ENCODE peak calls at places on chromosomes 16 and 17, in seven cellular contexts. One of them, this sample, is unnamed.

GRCh38 chr17:11644265-11645212 is 46.3 kb downstream of the DNAH9 start:
- DNase-seq in B cell: peak
- DNase-seq in H9: peak
- DNase-seq in fibroblast of the aortic adventitia: peak
- DNase-seq in kidney epithelial cell: peak
- DNase-seq in GM12865: peak
- DNase-seq in hepatocyte: peak
- DNase-seq in this sample: peak

GRCh38 chr16:82882249-82882648 is 255.5 kb downstream of the CDH13 start:
- DNase-seq in H9: no peak
- DNase-seq in hepatocyte: no peak
- DNase-seq in fibroblast of the aortic adventitia: peak
- DNase-seq in B cell: no peak
- DNase-seq in kidney epithelial cell: no peak
- DNase-seq in GM12865: no peak
- DNase-seq in this sample: no peak

GRCh38 chr16:50530277-50531236 is 17.6 kb upstream of the NKD1 start:
- DNase-seq in GM12865: no peak
- DNase-seq in B cell: no peak
- DNase-seq in hepatocyte: peak
- DNase-seq in H9: peak
- DNase-seq in fibroblast of the aortic adventitia: no peak
- DNase-seq in kidney epithelial cell: no peak
- DNase-seq in this sample: no peak

GRCh38 chr17:83155128-83156081 is 76.0 kb downstream of the METRNL start:
- DNase-seq in kidney epithelial cell: no peak
- DNase-seq in B cell: no peak
- DNase-seq in hepatocyte: no peak
- DNase-seq in fibroblast of the aortic adventitia: peak
- DNase-seq in GM12865: no peak
- DNase-seq in H9: peak
- DNase-seq in this sample: no peak

GRCh38 chr16:13937411-13937810 is 17.5 kb downstream of the ERCC4 start:
- DNase-seq in fibroblast of the aortic adventitia: no peak
- DNase-seq in H9: no peak
- DNase-seq in GM12865: no peak
- DNase-seq in B cell: no peak
- DNase-seq in hepatocyte: no peak
- DNase-seq in kidney epithelial cell: no peak
- DNase-seq in this sample: no peak

GRCh38 chr16:86087011-86087453 is 188.1 kb downstream of the IRF8 start:
- DNase-seq in GM12865: no peak
- DNase-seq in kidney epithelial cell: no peak
- DNase-seq in hepatocyte: no peak
- DNase-seq in fibroblast of the aortic adventitia: no peak
- DNase-seq in H9: no peak
- DNase-seq in B cell: no peak
- DNase-seq in this sample: no peak

GRCh38 chr16:68272501-68273209 is 8.3 kb downstream of the SLC7A6 start:
- DNase-seq in fibroblast of the aortic adventitia: no peak
- DNase-seq in B cell: no peak
- DNase-seq in hepatocyte: no peak
- DNase-seq in kidney epithelial cell: no peak
- DNase-seq in GM12865: peak
- DNase-seq in H9: no peak
- DNase-seq in this sample: no peak

GRCh38 chr17:27247071-27247957 is 46.6 kb upstream of the WSB1 start:
- DNase-seq in fibroblast of the aortic adventitia: peak
- DNase-seq in hepatocyte: peak
- DNase-seq in B cell: no peak
- DNase-seq in H9: no peak
- DNase-seq in kidney epithelial cell: no peak
- DNase-seq in GM12865: no peak
- DNase-seq in this sample: no peak

GRCh38 chr16:31064882-31065461 is 9.1 kb downstream of the ZNF668 start:
- DNase-seq in H9: no peak
- DNase-seq in hepatocyte: peak
- DNase-seq in B cell: no peak
- DNase-seq in kidney epithelial cell: no peak
- DNase-seq in fibroblast of the aortic adventitia: peak
- DNase-seq in GM12865: no peak
- DNase-seq in this sample: no peak

GRCh38 chr16:79599256-79599836 is 1.2 kb downstream of the MAF start:
- DNase-seq in fibroblast of the aortic adventitia: no peak
- DNase-seq in kidney epithelial cell: no peak
- DNase-seq in GM12865: no peak
- DNase-seq in hepatocyte: peak
- DNase-seq in H9: peak
- DNase-seq in B cell: peak
- DNase-seq in this sample: peak

GRCh38 chr16:2842340-2843000 is 12.4 kb downstream of the ZG16B start:
- DNase-seq in H9: peak
- DNase-seq in B cell: peak
- DNase-seq in hepatocyte: no peak
- DNase-seq in fibroblast of the aortic adventitia: peak
- DNase-seq in GM12865: peak
- DNase-seq in kidney epithelial cell: no peak
- DNase-seq in this sample: peak

GRCh38 chr17:57006040-57006439 is 28.1 kb downstream of the SCPEP1 start:
- DNase-seq in fibroblast of the aortic adventitia: no peak
- DNase-seq in kidney epithelial cell: no peak
- DNase-seq in hepatocyte: no peak
- DNase-seq in B cell: no peak
- DNase-seq in GM12865: no peak
- DNase-seq in H9: no peak
- DNase-seq in this sample: no peak

GRCh38 chr17:27315322-27315721 is 21.4 kb downstream of the WSB1 start:
- DNase-seq in B cell: no peak
- DNase-seq in fibroblast of the aortic adventitia: peak
- DNase-seq in GM12865: no peak
- DNase-seq in H9: peak
- DNase-seq in hepatocyte: peak
- DNase-seq in kidney epithelial cell: peak
- DNase-seq in this sample: no peak

GRCh38 chr16:17334096-17334495 is 136.7 kb downstream of the XYLT1 start:
- DNase-seq in hepatocyte: no peak
- DNase-seq in kidney epithelial cell: no peak
- DNase-seq in H9: no peak
- DNase-seq in GM12865: no peak
- DNase-seq in fibroblast of the aortic adventitia: peak
- DNase-seq in B cell: no peak
- DNase-seq in this sample: no peak

GRCh38 chr17:50630524-50631194 is 4.0 kb upstream of the ABCC3 start:
- DNase-seq in B cell: peak
- DNase-seq in hepatocyte: peak
- DNase-seq in H9: peak
- DNase-seq in fibroblast of the aortic adventitia: no peak
- DNase-seq in GM12865: peak
- DNase-seq in kidney epithelial cell: no peak
- DNase-seq in this sample: peak

GRCh38 chr16:6988846-6989245 is 343.8 kb upstream of the RBFOX1 start:
- DNase-seq in GM12865: no peak
- DNase-seq in fibroblast of the aortic adventitia: no peak
- DNase-seq in hepatocyte: no peak
- DNase-seq in kidney epithelial cell: no peak
- DNase-seq in H9: no peak
- DNase-seq in B cell: no peak
- DNase-seq in this sample: no peak

GRCh38 chr17:3695129-3695722 is 729 bp downstream of the P2RX5 start:
- DNase-seq in B cell: peak
- DNase-seq in hepatocyte: no peak
- DNase-seq in H9: no peak
- DNase-seq in GM12865: peak
- DNase-seq in fibroblast of the aortic adventitia: no peak
- DNase-seq in kidney epithelial cell: no peak
- DNase-seq in this sample: peak

GRCh38 chr17:41549596-41550039 is 21.5 kb upstream of the KRT19 start:
- DNase-seq in fibroblast of the aortic adventitia: no peak
- DNase-seq in hepatocyte: peak
- DNase-seq in kidney epithelial cell: no peak
- DNase-seq in H9: no peak
- DNase-seq in B cell: no peak
- DNase-seq in GM12865: no peak
- DNase-seq in this sample: no peak

GRCh38 chr16:76583466-76583865 is 306.3 kb downstream of the CNTNAP4 start:
- DNase-seq in hepatocyte: peak
- DNase-seq in H9: no peak
- DNase-seq in GM12865: peak
- DNase-seq in fibroblast of the aortic adventitia: peak
- DNase-seq in B cell: no peak
- DNase-seq in kidney epithelial cell: no peak
- DNase-seq in this sample: no peak

GRCh38 chr17:29113334-29113733 is 66.9 kb downstream of the MYO18A start:
- DNase-seq in GM12865: no peak
- DNase-seq in B cell: no peak
- DNase-seq in kidney epithelial cell: no peak
- DNase-seq in H9: no peak
- DNase-seq in hepatocyte: no peak
- DNase-seq in fibroblast of the aortic adventitia: no peak
- DNase-seq in this sample: no peak

GRCh38 chr17:79019260-79019630 is 4.7 kb upstream of the C1QTNF1 start:
- DNase-seq in H9: no peak
- DNase-seq in GM12865: no peak
- DNase-seq in kidney epithelial cell: no peak
- DNase-seq in fibroblast of the aortic adventitia: no peak
- DNase-seq in hepatocyte: no peak
- DNase-seq in B cell: no peak
- DNase-seq in this sample: no peak
- TF ChIP-seq CTCF in H9: no peak
- TF ChIP-seq CTCF in GM12865: no peak
- TF ChIP-seq CTCF in kidney epithelial cell: no peak
- TF ChIP-seq CTCF in fibroblast of the aortic adventitia: no peak
- TF ChIP-seq CTCF in hepatocyte: no peak
- TF ChIP-seq CTCF in B cell: no peak
- TF ChIP-seq CTCF in this sample: no peak

DNA sequence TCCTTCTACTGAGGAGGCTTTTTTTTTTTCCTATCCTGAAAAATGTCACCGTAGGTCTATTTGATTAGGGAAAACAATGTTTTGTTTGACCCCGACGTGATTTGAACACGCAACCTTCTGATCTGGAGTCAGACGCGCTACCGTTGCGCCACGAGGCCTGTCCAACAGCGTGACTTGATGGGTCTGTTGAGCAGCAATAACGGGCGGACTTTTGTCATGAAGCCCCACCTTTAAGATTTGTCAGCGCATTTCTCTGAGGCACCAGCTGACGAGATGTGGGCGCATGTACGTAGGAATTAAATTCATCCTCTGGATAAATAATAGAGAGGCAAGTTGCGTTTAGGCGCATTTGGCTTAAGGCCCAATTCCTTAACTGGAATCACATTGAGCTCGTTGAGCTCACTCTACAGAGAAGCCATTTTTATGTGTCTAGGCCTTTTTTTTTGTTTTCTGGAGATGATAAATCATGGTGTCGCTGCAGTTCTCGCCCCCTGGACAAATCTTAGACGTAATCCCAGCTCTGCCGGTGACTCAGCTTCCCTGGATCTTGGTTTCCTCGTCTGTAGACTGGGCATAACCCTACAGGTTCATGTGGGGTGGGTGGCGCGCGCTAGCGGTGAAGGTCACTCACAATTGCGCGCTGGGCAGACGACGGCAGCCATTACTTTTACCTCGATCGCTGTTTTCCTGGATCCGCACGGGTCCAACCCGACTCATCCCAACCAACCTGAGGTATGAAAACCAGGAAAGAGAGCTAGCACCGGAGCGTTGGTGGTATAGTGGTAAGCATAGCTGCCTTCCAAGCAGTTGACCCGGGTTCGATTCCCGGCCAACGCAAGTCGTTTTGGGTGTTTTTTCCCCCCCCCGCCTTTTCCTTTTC is 10.6 kb upstream of the AURKB start:
- DNase-seq in GM12865: peak
- DNase-seq in H9: peak
- DNase-seq in hepatocyte: peak
- DNase-seq in kidney epithelial cell: peak
- DNase-seq in fibroblast of the aortic adventitia: peak
- DNase-seq in B cell: peak
- DNase-seq in this sample: peak
- TF ChIP-seq CTCF in GM12865: no peak
- TF ChIP-seq CTCF in H9: peak
- TF ChIP-seq CTCF in hepatocyte: no peak
- TF ChIP-seq CTCF in kidney epithelial cell: no peak
- TF ChIP-seq CTCF in fibroblast of the aortic adventitia: no peak
- TF ChIP-seq CTCF in B cell: no peak
- TF ChIP-seq CTCF in this sample: no peak

DNA sequence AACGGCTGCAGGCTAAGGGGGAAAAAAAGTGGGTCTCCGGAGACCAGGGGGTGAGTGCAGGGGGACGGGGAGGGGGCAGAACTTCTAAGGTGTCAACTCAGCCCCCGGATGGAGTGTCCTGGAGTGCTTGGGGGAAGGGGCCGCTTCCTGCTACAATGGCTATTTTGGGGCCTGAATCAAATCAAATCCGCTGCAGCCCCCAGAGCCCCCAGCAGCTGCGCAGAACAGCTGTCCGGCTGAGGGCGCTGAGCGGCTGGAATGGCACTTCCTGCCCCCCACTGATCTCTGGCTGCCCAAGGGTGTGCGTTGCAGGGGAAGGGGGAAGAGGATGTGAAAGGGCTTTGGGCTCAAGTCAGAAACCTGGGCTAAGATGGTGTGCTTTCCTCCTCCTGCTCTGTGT is 24.2 kb upstream of the PHB1 start:
- DNase-seq in H9: peak
- DNase-seq in GM12865: peak
- DNase-seq in hepatocyte: no peak
- DNase-seq in fibroblast of the aortic adventitia: no peak
- DNase-seq in B cell: peak
- DNase-seq in kidney epithelial cell: no peak
- DNase-seq in this sample: no peak
- TF ChIP-seq CTCF in H9: peak
- TF ChIP-seq CTCF in GM12865: peak
- TF ChIP-seq CTCF in hepatocyte: no peak
- TF ChIP-seq CTCF in fibroblast of the aortic adventitia: no peak
- TF ChIP-seq CTCF in B cell: no peak
- TF ChIP-seq CTCF in kidney epithelial cell: no peak
- TF ChIP-seq CTCF in this sample: no peak

GRCh38 chr16:1335996-1336395 is 2.6 kb downstream of the BAIAP3 start:
- DNase-seq in GM12865: no peak
- DNase-seq in B cell: no peak
- DNase-seq in kidney epithelial cell: no peak
- DNase-seq in hepatocyte: no peak
- DNase-seq in H9: no peak
- DNase-seq in fibroblast of the aortic adventitia: no peak
- DNase-seq in this sample: no peak

GRCh38 chr16:1338855-1339675 is 5.6 kb downstream of the BAIAP3 start:
- DNase-seq in H9: no peak
- DNase-seq in GM12865: no peak
- DNase-seq in hepatocyte: no peak
- DNase-seq in B cell: no peak
- DNase-seq in fibroblast of the aortic adventitia: no peak
- DNase-seq in kidney epithelial cell: no peak
- DNase-seq in this sample: no peak

GRCh38 chr16:1336619-1337018 is 3.2 kb downstream of the BAIAP3 start:
- DNase-seq in GM12865: no peak
- DNase-seq in hepatocyte: no peak
- DNase-seq in kidney epithelial cell: no peak
- DNase-seq in B cell: no peak
- DNase-seq in fibroblast of the aortic adventitia: no peak
- DNase-seq in H9: no peak
- DNase-seq in this sample: no peak

GRCh38 chr16:1337486-1337885 is 4.0 kb downstream of the BAIAP3 start:
- DNase-seq in fibroblast of the aortic adventitia: no peak
- DNase-seq in B cell: no peak
- DNase-seq in H9: no peak
- DNase-seq in kidney epithelial cell: no peak
- DNase-seq in GM12865: no peak
- DNase-seq in hepatocyte: no peak
- DNase-seq in this sample: no peak

GRCh38 chr16:1338119-1338730 is 4.8 kb downstream of the BAIAP3 start:
- DNase-seq in hepatocyte: peak
- DNase-seq in GM12865: peak
- DNase-seq in B cell: peak
- DNase-seq in H9: peak
- DNase-seq in fibroblast of the aortic adventitia: no peak
- DNase-seq in kidney epithelial cell: no peak
- DNase-seq in this sample: peak
- TF ChIP-seq CTCF in hepatocyte: peak
- TF ChIP-seq CTCF in GM12865: peak
- TF ChIP-seq CTCF in B cell: peak
- TF ChIP-seq CTCF in H9: peak
- TF ChIP-seq CTCF in fibroblast of the aortic adventitia: peak
- TF ChIP-seq CTCF in kidney epithelial cell: peak
- TF ChIP-seq CTCF in this sample: peak

This sample was measured in GM20000.